ENCODE peak calls at places on chromosome 11, in seven cellular contexts. One of them, this sample, is unnamed.

GRCh38 chr11:118214210-118214914 is 10.4 kb downstream of the JAML start:
- DNase-seq in mesendoderm: no peak
- DNase-seq in IMR-90: no peak
- DNase-seq in neuronal stem cell: no peak
- DNase-seq in H1: no peak
- DNase-seq in H9: no peak
- DNase-seq in trophoblast cell: peak
- DNase-seq in this sample: no peak

GRCh38 chr11:10114593-10115404 is 179.2 kb downstream of the SBF2 start:
- DNase-seq in mesendoderm: no peak
- DNase-seq in IMR-90: no peak
- DNase-seq in neuronal stem cell: no peak
- DNase-seq in H1: no peak
- DNase-seq in H9: no peak
- DNase-seq in trophoblast cell: no peak
- DNase-seq in this sample: peak

GRCh38 chr11:102926517-102926916 is 29.0 kb downstream of the MMP13 start:
- DNase-seq in mesendoderm: no peak
- DNase-seq in IMR-90: no peak
- DNase-seq in neuronal stem cell: no peak
- DNase-seq in H1: no peak
- DNase-seq in H9: no peak
- DNase-seq in trophoblast cell: no peak
- DNase-seq in this sample: no peak

GRCh38 chr11:68538025-68538424 is 77.5 kb downstream of the PPP6R3 start:
- DNase-seq in mesendoderm: no peak
- DNase-seq in IMR-90: no peak
- DNase-seq in neuronal stem cell: no peak
- DNase-seq in H1: no peak
- DNase-seq in H9: no peak
- DNase-seq in trophoblast cell: no peak
- DNase-seq in this sample: no peak

GRCh38 chr11:3375552-3375951 is 3.4 kb downstream of the ZNF195 start:
- DNase-seq in mesendoderm: no peak
- DNase-seq in IMR-90: no peak
- DNase-seq in neuronal stem cell: no peak
- DNase-seq in H1: no peak
- DNase-seq in H9: no peak
- DNase-seq in trophoblast cell: peak
- DNase-seq in this sample: no peak

GRCh38 chr11:36376888-36377758 is 81.0 kb downstream of the PRR5L start:
- DNase-seq in mesendoderm: peak
- DNase-seq in IMR-90: peak
- DNase-seq in neuronal stem cell: peak
- DNase-seq in H1: peak
- DNase-seq in H9: peak
- DNase-seq in trophoblast cell: peak
- DNase-seq in this sample: peak

GRCh38 chr11:83284501-83285051 is 1.6 kb downstream of the CCDC90B start:
- DNase-seq in mesendoderm: no peak
- DNase-seq in IMR-90: no peak
- DNase-seq in neuronal stem cell: no peak
- DNase-seq in H1: no peak
- DNase-seq in H9: no peak
- DNase-seq in trophoblast cell: no peak
- DNase-seq in this sample: peak

GRCh38 chr11:108632041-108632440 is 32.8 kb upstream of the DDX10 start:
- DNase-seq in mesendoderm: no peak
- DNase-seq in IMR-90: no peak
- DNase-seq in neuronal stem cell: no peak
- DNase-seq in H1: no peak
- DNase-seq in H9: no peak
- DNase-seq in trophoblast cell: peak
- DNase-seq in this sample: no peak

GRCh38 chr11:117923275-117923674 is 5.9 kb downstream of the TMPRSS13 start:
- DNase-seq in mesendoderm: no peak
- DNase-seq in IMR-90: no peak
- DNase-seq in neuronal stem cell: no peak
- DNase-seq in H1: no peak
- DNase-seq in H9: no peak
- DNase-seq in trophoblast cell: no peak
- DNase-seq in this sample: no peak

GRCh38 chr11:27757953-27758352 is 57.7 kb upstream of the BDNF start:
- DNase-seq in mesendoderm: no peak
- DNase-seq in IMR-90: peak
- DNase-seq in neuronal stem cell: no peak
- DNase-seq in H1: no peak
- DNase-seq in H9: no peak
- DNase-seq in trophoblast cell: no peak
- DNase-seq in this sample: no peak

GRCh38 chr11:9880657-9881056 is 216.8 kb downstream of the SWAP70 start:
- DNase-seq in mesendoderm: no peak
- DNase-seq in IMR-90: no peak
- DNase-seq in neuronal stem cell: no peak
- DNase-seq in H1: no peak
- DNase-seq in H9: no peak
- DNase-seq in trophoblast cell: no peak
- DNase-seq in this sample: no peak

GRCh38 chr11:15912825-15913224 is 443.5 kb downstream of the SOX6 start:
- DNase-seq in mesendoderm: peak
- DNase-seq in IMR-90: no peak
- DNase-seq in neuronal stem cell: no peak
- DNase-seq in H1: no peak
- DNase-seq in H9: no peak
- DNase-seq in trophoblast cell: no peak
- DNase-seq in this sample: no peak

GRCh38 chr11:104705475-104706195 is 192.6 kb downstream of the CASP12 start:
- DNase-seq in mesendoderm: no peak
- DNase-seq in IMR-90: peak
- DNase-seq in neuronal stem cell: no peak
- DNase-seq in H1: no peak
- DNase-seq in H9: no peak
- DNase-seq in trophoblast cell: peak
- DNase-seq in this sample: peak

GRCh38 chr11:7672276-7672959 is 882 bp downstream of the CYB5R2 start:
- DNase-seq in mesendoderm: no peak
- DNase-seq in IMR-90: no peak
- DNase-seq in neuronal stem cell: no peak
- DNase-seq in H1: no peak
- DNase-seq in H9: no peak
- DNase-seq in trophoblast cell: peak
- DNase-seq in this sample: no peak

GRCh38 chr11:82980292-82980691 is 78.8 kb downstream of the DDIAS start:
- DNase-seq in mesendoderm: peak
- DNase-seq in IMR-90: peak
- DNase-seq in neuronal stem cell: no peak
- DNase-seq in H1: no peak
- DNase-seq in H9: no peak
- DNase-seq in trophoblast cell: peak
- DNase-seq in this sample: peak

GRCh38 chr11:35796542-35796941 is 134.0 kb downstream of the TRIM44 start:
- DNase-seq in mesendoderm: peak
- DNase-seq in IMR-90: peak
- DNase-seq in neuronal stem cell: no peak
- DNase-seq in H1: no peak
- DNase-seq in H9: no peak
- DNase-seq in trophoblast cell: peak
- DNase-seq in this sample: peak

GRCh38 chr11:42770444-42771065 is 541.2 kb upstream of the API5 start:
- DNase-seq in mesendoderm: peak
- DNase-seq in IMR-90: no peak
- DNase-seq in neuronal stem cell: peak
- DNase-seq in H1: peak
- DNase-seq in H9: peak
- DNase-seq in trophoblast cell: peak
- DNase-seq in this sample: peak

GRCh38 chr11:107538821-107539220 is 26.7 kb downstream of the ALKBH8 start:
- DNase-seq in mesendoderm: no peak
- DNase-seq in IMR-90: no peak
- DNase-seq in neuronal stem cell: no peak
- DNase-seq in H1: no peak
- DNase-seq in H9: no peak
- DNase-seq in trophoblast cell: no peak
- DNase-seq in this sample: no peak

GRCh38 chr11:131408011-131408640 is 37.7 kb downstream of the NTM start:
- DNase-seq in mesendoderm: peak
- DNase-seq in IMR-90: peak
- DNase-seq in neuronal stem cell: no peak
- DNase-seq in H1: peak
- DNase-seq in H9: peak
- DNase-seq in trophoblast cell: peak
- DNase-seq in this sample: peak

GRCh38 chr11:82398300-82398815 is 335.3 kb downstream of the FAM181B start:
- DNase-seq in mesendoderm: no peak
- DNase-seq in IMR-90: no peak
- DNase-seq in neuronal stem cell: no peak
- DNase-seq in H1: no peak
- DNase-seq in H9: no peak
- DNase-seq in trophoblast cell: peak
- DNase-seq in this sample: no peak

GRCh38 chr11:114171257-114172054 is 111.9 kb downstream of the ZBTB16 start:
- DNase-seq in mesendoderm: no peak
- DNase-seq in IMR-90: no peak
- DNase-seq in neuronal stem cell: no peak
- DNase-seq in H1: no peak
- DNase-seq in H9: no peak
- DNase-seq in trophoblast cell: no peak
- DNase-seq in this sample: peak

GRCh38 chr11:120500414-120500936 is 11.1 kb upstream of the GRIK4 start:
- DNase-seq in mesendoderm: peak
- DNase-seq in IMR-90: no peak
- DNase-seq in neuronal stem cell: no peak
- DNase-seq in H1: no peak
- DNase-seq in H9: peak
- DNase-seq in trophoblast cell: no peak
- DNase-seq in this sample: no peak

GRCh38 chr11:80417681-80418080 is 976.9 kb upstream of the TENM4 start:
- DNase-seq in mesendoderm: no peak
- DNase-seq in IMR-90: no peak
- DNase-seq in neuronal stem cell: no peak
- DNase-seq in H1: no peak
- DNase-seq in H9: no peak
- DNase-seq in trophoblast cell: no peak
- DNase-seq in this sample: no peak

GRCh38 chr11:14506532-14506931 is 6.9 kb upstream of the COPB1 start:
- DNase-seq in mesendoderm: no peak
- DNase-seq in IMR-90: peak
- DNase-seq in neuronal stem cell: no peak
- DNase-seq in H1: no peak
- DNase-seq in H9: no peak
- DNase-seq in trophoblast cell: no peak
- DNase-seq in this sample: peak

DNA sequence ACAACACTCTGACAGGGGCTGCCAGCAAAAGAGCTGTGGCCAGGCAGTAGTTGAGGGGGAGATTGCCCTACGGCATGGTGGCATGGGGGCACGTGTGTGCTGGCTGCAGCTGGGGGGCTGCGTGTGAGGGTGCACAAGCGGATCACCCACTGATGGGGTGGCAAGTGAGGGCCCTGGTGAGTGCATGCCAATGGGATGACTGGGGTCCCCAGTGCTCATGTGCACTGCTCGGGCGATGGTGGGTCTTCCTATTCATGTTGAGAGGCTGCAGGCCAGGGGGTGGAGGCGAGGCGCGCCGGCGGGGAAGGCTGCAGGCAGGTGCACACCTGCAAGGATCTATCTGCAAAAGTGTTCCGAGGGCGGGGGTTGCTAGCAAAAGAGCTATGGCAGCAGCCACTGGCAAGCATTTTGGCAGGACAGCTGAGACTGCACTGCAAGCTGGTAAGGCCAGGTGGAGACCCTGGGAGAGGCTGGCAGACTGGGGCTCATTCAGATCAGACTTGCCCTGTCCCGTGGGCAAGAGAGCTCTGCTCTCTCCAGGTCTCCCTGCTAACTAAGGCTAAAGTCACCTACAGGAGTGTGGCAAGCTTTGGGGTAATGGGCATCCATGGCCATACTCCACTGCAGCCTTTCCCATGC is 12.0 kb downstream of the OR51I2 start:
- DNase-seq in mesendoderm: no peak
- DNase-seq in IMR-90: no peak
- DNase-seq in neuronal stem cell: no peak
- DNase-seq in H1: no peak
- DNase-seq in H9: no peak
- DNase-seq in trophoblast cell: no peak
- DNase-seq in this sample: no peak
- H2BK5ac ChIP-seq in mesendoderm: no peak
- H2BK5ac ChIP-seq in IMR-90: no peak
- H2BK5ac ChIP-seq in neuronal stem cell: no peak
- H2BK5ac ChIP-seq in H1: no peak
- H2BK5ac ChIP-seq in H9: no peak
- H2BK5ac ChIP-seq in trophoblast cell: no peak
- H2BK5ac ChIP-seq in this sample: no peak

GRCh38 chr11:31692466-31692865 is 118.7 kb downstream of the PAX6 start:
- DNase-seq in mesendoderm: no peak
- DNase-seq in IMR-90: no peak
- DNase-seq in neuronal stem cell: no peak
- DNase-seq in H1: no peak
- DNase-seq in H9: no peak
- DNase-seq in trophoblast cell: no peak
- DNase-seq in this sample: no peak
- H2BK5ac ChIP-seq in mesendoderm: no peak
- H2BK5ac ChIP-seq in IMR-90: no peak
- H2BK5ac ChIP-seq in neuronal stem cell: no peak
- H2BK5ac ChIP-seq in H1: no peak
- H2BK5ac ChIP-seq in H9: no peak
- H2BK5ac ChIP-seq in trophoblast cell: no peak
- H2BK5ac ChIP-seq in this sample: no peak

GRCh38 chr11:62726156-62727006 is 876 bp downstream of the HNRNPUL2 start:
- DNase-seq in mesendoderm: peak
- DNase-seq in IMR-90: no peak
- DNase-seq in neuronal stem cell: no peak
- DNase-seq in H1: no peak
- DNase-seq in H9: no peak
- DNase-seq in trophoblast cell: no peak
- DNase-seq in this sample: no peak
- H2BK5ac ChIP-seq in mesendoderm: no peak
- H2BK5ac ChIP-seq in IMR-90: peak
- H2BK5ac ChIP-seq in neuronal stem cell: peak
- H2BK5ac ChIP-seq in H1: peak
- H2BK5ac ChIP-seq in H9: no peak
- H2BK5ac ChIP-seq in trophoblast cell: peak
- H2BK5ac ChIP-seq in this sample: peak

GRCh38 chr11:89163686-89164085 is 14.0 kb upstream of the TYR start:
- DNase-seq in mesendoderm: no peak
- DNase-seq in IMR-90: no peak
- DNase-seq in neuronal stem cell: no peak
- DNase-seq in H1: no peak
- DNase-seq in H9: no peak
- DNase-seq in trophoblast cell: no peak
- DNase-seq in this sample: no peak

GRCh38 chr11:89168396-89168795 is 9.3 kb upstream of the TYR start:
- DNase-seq in mesendoderm: no peak
- DNase-seq in IMR-90: no peak
- DNase-seq in neuronal stem cell: no peak
- DNase-seq in H1: no peak
- DNase-seq in H9: no peak
- DNase-seq in trophoblast cell: no peak
- DNase-seq in this sample: no peak
- H2BK5ac ChIP-seq in mesendoderm: no peak
- H2BK5ac ChIP-seq in IMR-90: no peak
- H2BK5ac ChIP-seq in neuronal stem cell: no peak
- H2BK5ac ChIP-seq in H1: no peak
- H2BK5ac ChIP-seq in H9: no peak
- H2BK5ac ChIP-seq in trophoblast cell: no peak
- H2BK5ac ChIP-seq in this sample: no peak

This sample was measured in mesenchymal stem cell.